ENCODE peak calls at places on chromosomes 5 and 9, in ten cellular contexts. R is coronary artery, F is HFFc6, T is Calu3, I is stomach, H is OCI-LY7, P is neural progenitor cell, X is GM06990, G is GM20000, J is AG10803. C is an unnamed sample.

GRCh38 chr5:139399501-139400121 is 4.3 kb downstream of the SPATA24 start:
- DNase-seq in I (no peak), H (no peak), F (no peak), G (peak), P (no peak), X (peak), J (no peak), R (no peak), T (no peak), C (peak)

GRCh38 chr9:9924369-9924768 is 688.4 kb downstream of the PTPRD start:
- DNase-seq in R (no peak), I (no peak), H (no peak), X (no peak), T (no peak), F (no peak), P (no peak), G (no peak), J (no peak), C (no peak)

GRCh38 chr5:160339406-160340140 is 27.2 kb upstream of the CCNJL start:
- DNase-seq in J (peak), F (no peak), H (no peak), T (no peak), X (no peak), R (no peak), P (no peak), I (no peak), G (no peak), C (no peak)

GRCh38 chr5:112930082-112930344 is 8.0 kb upstream of the REEP5 start:
- DNase-seq in I (no peak), T (no peak), R (no peak), F (no peak), X (peak), H (peak), J (no peak), G (peak), P (no peak), C (peak)

GRCh38 chr9:71733176-71733575 is 35.1 kb downstream of the CEMIP2 start:
- DNase-seq in F (peak), T (no peak), J (peak), P (no peak), G (no peak), X (no peak), R (no peak), I (no peak), H (no peak), C (no peak)

GRCh38 chr9:14277761-14278160 is 36.2 kb downstream of the NFIB start:
- DNase-seq in H (no peak), F (no peak), P (no peak), X (no peak), J (no peak), T (no peak), G (no peak), I (no peak), R (no peak), C (no peak)

GRCh38 chr9:130172858-130173461 is 756 bp downstream of the NCS1 start:
- DNase-seq in T (peak), J (no peak), R (no peak), G (no peak), H (no peak), I (no peak), P (peak), F (peak), X (no peak), C (no peak)

GRCh38 chr5:19555436-19555835 is 432.6 kb downstream of the CDH18 start:
- DNase-seq in T (no peak), I (no peak), G (no peak), H (no peak), R (no peak), X (no peak), F (no peak), P (peak), J (no peak), C (no peak)

GRCh38 chr9:32072568-32072967 is 311.9 kb upstream of the ACO1 start:
- DNase-seq in X (no peak), I (no peak), F (no peak), H (no peak), T (no peak), R (no peak), J (no peak), G (no peak), P (no peak), C (no peak)

GRCh38 chr9:32069969-32070368 is 314.5 kb upstream of the ACO1 start:
- DNase-seq in G (no peak), F (no peak), H (no peak), P (no peak), X (no peak), I (no peak), T (no peak), J (no peak), R (no peak), C (no peak)

DNA sequence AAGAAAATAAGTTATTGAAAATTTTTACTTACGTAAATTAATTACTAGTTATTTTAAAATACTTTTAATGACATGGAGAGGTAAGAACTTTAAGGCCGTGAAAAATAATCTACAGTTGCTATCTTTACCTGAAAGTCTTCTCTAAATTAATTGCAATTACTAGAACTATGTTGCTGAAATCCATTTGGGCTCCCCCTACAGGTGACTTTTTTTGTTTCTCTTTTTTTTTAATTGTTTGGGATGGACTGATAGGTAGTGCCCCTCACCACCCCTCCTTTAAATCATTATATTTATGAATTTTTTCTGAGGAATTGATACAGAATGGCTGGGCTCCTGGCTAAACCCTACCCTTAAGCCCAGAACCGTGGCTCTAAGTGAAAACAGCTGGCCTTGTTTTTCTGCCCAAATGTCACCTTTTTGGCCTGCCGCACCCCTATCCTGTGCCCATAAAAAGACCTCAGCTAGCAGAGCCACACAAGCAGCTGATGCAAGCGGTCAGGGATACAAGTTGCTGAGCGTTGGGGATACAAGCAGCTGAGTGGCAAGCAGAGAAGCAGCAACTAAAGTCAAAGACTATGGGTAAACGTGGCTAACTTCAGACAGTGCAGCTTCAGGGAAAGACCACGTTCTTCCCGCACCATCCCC is 315.2 kb upstream of the ACO1 start:
- DNase-seq in X (no peak), H (peak), G (no peak), P (no peak), R (no peak), T (no peak), J (no peak), I (no peak), F (no peak), C (no peak)
- TF ChIP-seq CTCF in X (peak), H (peak), G (no peak), P (peak), R (no peak), T (no peak), J (peak), I (no peak), F (peak), C (peak)

DNA sequence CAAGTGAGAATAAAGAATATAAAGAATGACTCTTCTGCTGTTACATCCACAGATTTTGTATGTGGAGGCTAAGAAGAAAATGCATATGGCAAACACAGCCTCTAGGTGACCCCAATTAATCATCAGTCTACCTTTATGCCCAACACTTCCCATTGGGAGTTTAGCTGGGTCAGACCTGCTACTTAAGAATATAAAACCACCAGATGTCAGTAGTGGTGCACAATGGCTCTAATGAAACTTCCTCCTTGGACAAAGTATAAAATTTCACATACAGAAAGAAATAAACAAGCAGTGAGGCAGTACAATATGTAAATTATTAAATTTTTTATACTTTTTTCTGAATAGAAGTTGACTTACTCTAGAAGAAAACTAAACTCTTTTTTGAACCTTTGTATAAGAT is 539.9 kb downstream of the BRINP1 start:
- DNase-seq in H (no peak), I (no peak), P (peak), X (no peak), F (no peak), G (no peak), T (no peak), J (peak), R (no peak), C (no peak)
- TF ChIP-seq CTCF in H (peak), I (no peak), P (peak), X (peak), F (peak), G (no peak), T (no peak), J (peak), R (no peak), C (no peak)

GRCh38 chr5:67338416-67338815 is 141.8 kb upstream of the CD180 start:
- DNase-seq in P (no peak), G (no peak), F (no peak), X (no peak), I (no peak), H (no peak), J (peak), R (no peak), T (no peak), C (no peak)
- TF ChIP-seq CTCF in P (no peak), G (no peak), F (no peak), X (no peak), I (no peak), H (no peak), J (no peak), R (no peak), T (no peak), C (no peak)

GRCh38 chr5:98929982-98930355 is 1.2 kb upstream of the CHD1 start:
- DNase-seq in G (no peak), F (no peak), T (peak), P (peak), R (no peak), I (no peak), H (no peak), J (no peak), X (no peak), C (no peak)

GRCh38 chr5:98927988-98928801 is 612 bp downstream of the CHD1 start:
- DNase-seq in T (peak), J (peak), P (peak), R (peak), H (peak), I (peak), F (peak), G (peak), X (peak), C (peak)

GRCh38 chr5:98929123-98929981 is 545 bp upstream of the CHD1 start:
- DNase-seq in J (peak), H (peak), P (peak), X (peak), R (peak), I (peak), F (peak), T (peak), G (peak), C (peak)

GRCh38 chr5:98928802-98929122 is at the start of gene CHD1:
- DNase-seq in T (peak), R (peak), F (peak), H (peak), P (peak), G (peak), J (peak), I (peak), X (peak), C (peak)

GRCh38 chr5:98927242-98927987 is 1.4 kb downstream of the CHD1 start:
- DNase-seq in G (peak), P (peak), F (peak), I (no peak), T (peak), H (peak), R (no peak), X (peak), J (peak), C (peak)
- TF ChIP-seq CTCF in G (no peak), P (no peak), F (no peak), I (no peak), T (no peak), H (no peak), R (no peak), X (no peak), J (no peak), C (no peak)

GRCh38 chr5:68286612-68286912 is 71.0 kb downstream of the PIK3R1 start:
- DNase-seq in X (no peak), F (no peak), R (no peak), G (no peak), I (no peak), J (no peak), T (no peak), H (no peak), P (no peak), C (no peak)
- TF ChIP-seq CTCF in X (no peak), F (peak), R (no peak), G (no peak), I (peak), J (no peak), T (no peak), H (peak), P (no peak), C (no peak)

GRCh38 chr5:10306806-10307205 is 896 bp downstream of the CMBL start:
- DNase-seq in X (no peak), H (no peak), P (no peak), I (no peak), R (no peak), G (no peak), J (no peak), T (no peak), F (no peak), C (no peak)

GRCh38 chr5:10306114-10306513 is 1.6 kb downstream of the CMBL start:
- DNase-seq in T (no peak), R (no peak), F (no peak), X (no peak), G (no peak), P (no peak), I (no peak), J (no peak), H (no peak), C (no peak)

GRCh38 chr5:10303699-10304170 is 4.0 kb downstream of the CMBL start:
- DNase-seq in J (no peak), H (no peak), X (no peak), F (no peak), G (no peak), I (peak), P (no peak), R (no peak), T (no peak), C (no peak)

GRCh38 chr5:10303201-10303600 is 4.5 kb downstream of the CMBL start:
- DNase-seq in H (no peak), T (no peak), J (no peak), I (no peak), P (no peak), R (no peak), G (no peak), F (no peak), X (no peak), C (no peak)

GRCh38 chr5:10304932-10305331 is 2.8 kb downstream of the CMBL start:
- DNase-seq in P (no peak), G (no peak), X (no peak), R (no peak), J (no peak), H (no peak), F (no peak), I (no peak), T (no peak), C (no peak)
- TF ChIP-seq CTCF in P (no peak), G (no peak), X (peak), R (no peak), J (no peak), H (peak), F (peak), I (no peak), T (no peak), C (no peak)

GRCh38 chr5:77620404-77620803 is 18.1 kb downstream of the OTP start:
- DNase-seq in I (no peak), F (no peak), J (no peak), G (no peak), T (peak), R (no peak), X (no peak), P (no peak), H (peak), C (no peak)
- TF ChIP-seq CTCF in I (no peak), F (no peak), J (no peak), G (no peak), T (peak), R (no peak), X (no peak), P (no peak), H (no peak), C (no peak)

C was measured in GM13976.